ENCODE peak calls at places on chromosomes 13 and 19, in eight cellular contexts. Q is progenitor cell of endocrine pancreas; Y is fibroblast of the aortic adventitia; U is stimulated activated CD4-positive, alpha-beta T cell treated with anti-CD3 and anti-CD28 coated beads, Interleukin-12 subunit alpha, Interleukin-12 subunit beta, amount 100 ng/mL, for 4 hours; G is CD4-positive, alpha-beta memory T cell; X is H54; L is uterus; S is Caco-2. I is an unnamed sample.

GRCh38 chr19:41563847-41564514 is 12.0 kb upstream of the CEACAM21 start:
- DNase-seq in X (peak; percentile 21), S (no peak), Q (no peak), G (no peak), U (no peak), L (no peak), Y (no peak), I (no peak)

GRCh38 chr19:46478356-46478986 is 7.1 kb upstream of the PNMA8A start:
- DNase-seq in X (no peak), Y (peak; percentile 52), U (no peak), S (no peak), G (no peak), L (no peak), Q (no peak), I (no peak)

GRCh38 chr13:109157275-109157674 is 527.9 kb downstream of the MYO16 start:
- DNase-seq in L (no peak), U (no peak), S (no peak), X (no peak), Q (no peak), G (no peak), Y (no peak), I (no peak)

GRCh38 chr13:21256351-21256761 is 79.9 kb downstream of the MRPL57 start:
- DNase-seq in G (no peak), Q (no peak), X (no peak), Y (no peak), S (no peak), U (no peak), L (no peak), I (no peak)

GRCh38 chr19:39927524-39928356 is 6.7 kb downstream of the FCGBP start:
- DNase-seq in Y (no peak), L (no peak), U (no peak), S (no peak), Q (no peak), G (no peak), X (no peak), I (no peak)

GRCh38 chr13:54445453-54445852 is 1416.8 kb downstream of the OLFM4 start:
- DNase-seq in Q (no peak), L (no peak), G (no peak), U (no peak), S (no peak), Y (no peak), X (no peak), I (no peak)

GRCh38 chr19:21940684-21941083 is 70.1 kb downstream of the ZNF208 start:
- DNase-seq in G (no peak), U (no peak), X (no peak), Q (no peak), L (no peak), S (no peak), Y (no peak), I (no peak)

GRCh38 chr13:73765651-73766384 is 368.4 kb downstream of the KLF12 start:
- DNase-seq in Q (peak; percentile 11), L (peak; percentile 73), X (no peak), S (peak; percentile 42), Y (peak; percentile 68), U (peak; percentile 34), G (peak; percentile 73), I (peak; percentile 94)

GRCh38 chr19:52602931-52603330 is 32.8 kb downstream of the ZNF701 start:
- DNase-seq in U (no peak), X (no peak), Y (no peak), G (no peak), S (no peak), Q (no peak), L (no peak), I (no peak)

GRCh38 chr13:42524487-42525034 is 49.4 kb upstream of the TNFSF11 start:
- DNase-seq in Q (no peak), L (no peak), U (no peak), Y (peak; percentile 25), S (no peak), X (no peak), G (no peak), I (no peak)

GRCh38 chr13:101511766-101512165 is 59.3 kb downstream of the ITGBL1 start:
- DNase-seq in Y (peak; percentile 29), Q (no peak), X (no peak), U (no peak), L (no peak), S (no peak), G (no peak), I (no peak)

GRCh38 chr13:105196052-105196451 is 1339.4 kb downstream of the EFNB2 start:
- DNase-seq in U (no peak), S (peak; percentile 38), G (no peak), Y (peak; percentile 1), X (peak; percentile 28), L (no peak), Q (no peak), I (no peak)

GRCh38 chr13:41917641-41918040 is 43.3 kb downstream of the VWA8 start:
- DNase-seq in X (no peak), G (no peak), L (no peak), Y (peak; percentile 84), Q (no peak), S (no peak), U (no peak), I (no peak)

I was measured in WERI-Rb-1.